ENCODE peak calls at places on chromosomes 3 and 15, in ten cellular contexts. O, Y, F, G, P, U, S, Q, N and D are unnamed samples. For H3K4me1, the result is how much of the 10 kb centered on the place peaks cover.

GRCh38 chr3:155282416-155283091 is 10.9 kb downstream of the STRIT1 start:
- DNase-seq in O (no peak), Y (no peak), F (no peak), G (no peak), P (no peak), U (peak), S (no peak), Q (no peak), N (peak), D (no peak)

GRCh38 chr3:157088506-157089454 is 71.2 kb downstream of the CCNL1 start:
- DNase-seq in O (peak), Y (peak), F (peak), G (peak), P (peak), U (peak), S (peak), Q (peak), N (peak), D (peak)

GRCh38 chr3:72907131-72907697 is 19.4 kb downstream of the GXYLT2 start:
- DNase-seq in O (no peak), Y (no peak), F (no peak), G (no peak), P (no peak), U (no peak), S (no peak), Q (peak), N (no peak), D (no peak)

GRCh38 chr3:128846501-128846900 is 32.9 kb upstream of the ACAD9 start:
- DNase-seq in O (no peak), Y (no peak), F (no peak), G (peak), P (no peak), U (no peak), S (no peak), Q (no peak), N (no peak), D (no peak)

GRCh38 chr3:118801899-118802298 is 232.7 kb downstream of the IGSF11 start:
- DNase-seq in O (no peak), Y (no peak), F (no peak), G (no peak), P (peak), U (no peak), S (no peak), Q (no peak), N (no peak), D (no peak)

GRCh38 chr3:159839561-159840379 is 148.9 kb upstream of the IL12A start:
- DNase-seq in O (no peak), Y (no peak), F (no peak), G (peak), P (no peak), U (no peak), S (no peak), Q (no peak), N (no peak), D (no peak)

GRCh38 chr3:88433572-88433971 is 283.8 kb downstream of the C3orf38 start:
- DNase-seq in O (no peak), Y (no peak), F (peak), G (no peak), P (no peak), U (no peak), S (no peak), Q (no peak), N (no peak), D (no peak)

GRCh38 chr15:100472015-100472414 is 56.7 kb downstream of the CERS3 start:
- DNase-seq in O (no peak), Y (no peak), F (no peak), G (no peak), P (no peak), U (no peak), S (no peak), Q (no peak), N (no peak), D (no peak)

GRCh38 chr3:107705046-107705445 is 182.3 kb downstream of the BBX start:
- DNase-seq in O (no peak), Y (no peak), F (no peak), G (no peak), P (no peak), U (no peak), S (no peak), Q (no peak), N (no peak), D (no peak)

GRCh38 chr15:56552668-56553067 is 87.7 kb upstream of the MNS1 start:
- DNase-seq in O (no peak), Y (no peak), F (no peak), G (no peak), P (no peak), U (no peak), S (no peak), Q (no peak), N (no peak), D (no peak)

DNA sequence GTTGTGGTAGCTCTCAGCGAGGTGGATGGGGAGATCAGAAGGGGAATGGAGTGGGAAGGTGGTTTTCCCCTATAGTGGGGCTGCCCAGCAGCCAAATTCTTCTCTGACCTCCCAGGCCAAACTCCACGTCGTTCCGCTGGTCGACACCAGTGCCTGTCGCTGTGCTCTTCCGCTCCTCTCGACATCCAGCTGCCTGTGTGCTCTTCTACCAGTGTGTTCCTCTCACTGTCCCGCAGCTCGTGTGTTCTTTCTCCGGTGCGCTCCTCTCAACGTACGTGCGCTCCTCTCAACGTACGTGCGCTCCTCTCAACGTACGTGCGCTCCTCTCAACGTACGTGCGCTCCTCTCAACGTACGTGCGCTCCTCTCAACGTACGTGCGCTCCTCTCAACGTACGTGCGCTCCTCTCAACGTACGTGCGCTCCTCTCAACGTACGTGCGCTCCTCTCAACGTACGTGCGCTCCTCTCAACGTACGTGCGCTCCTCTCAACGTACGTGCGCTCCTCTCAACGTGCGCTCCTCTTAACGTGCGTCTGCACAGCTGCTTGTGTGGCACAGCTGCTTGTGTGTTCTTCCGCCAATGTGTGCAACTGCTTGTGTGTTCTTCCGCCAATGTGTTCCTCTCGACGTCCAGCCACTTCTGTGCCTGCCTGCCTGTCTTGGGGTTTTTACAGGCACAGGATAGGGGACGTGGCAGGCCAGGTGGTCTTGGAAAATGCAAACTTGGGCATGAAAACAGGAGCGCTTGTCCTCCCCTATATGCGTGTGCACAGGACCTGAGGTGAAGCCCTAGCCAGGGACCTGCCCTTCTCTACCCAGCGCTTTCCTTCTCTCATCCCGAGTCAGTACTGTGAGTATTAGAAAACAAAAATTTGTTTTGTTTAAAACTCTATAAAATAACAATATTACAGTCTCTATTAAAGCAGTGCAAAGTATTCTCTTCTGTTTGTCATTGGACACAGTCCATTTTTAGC is 991.1 kb downstream of the GBE1 start:
- DNase-seq in O (no peak), Y (no peak), F (no peak), G (no peak), P (no peak), U (peak), S (no peak), Q (no peak), N (no peak), D (no peak)
- TF ChIP-seq POLR2A in O (no peak), Y (no peak), F (no peak), G (no peak), P (no peak), U (peak), S (no peak), Q (no peak), N (no peak), D (no peak)

GRCh38 chr15:78265752-78266224 is 1.4 kb downstream of the DNAJA4 start:
- DNase-seq in O (no peak), Y (no peak), F (no peak), G (no peak), P (no peak), U (no peak), S (no peak), Q (no peak), N (no peak), D (no peak)
- TF ChIP-seq POLR2AphosphoS5 in O (no peak), Y (peak), F (no peak), G (no peak), P (peak), U (no peak), S (no peak), Q (no peak), N (no peak), D (peak)

GRCh38 chr15:69217381-69217780 is 56.9 kb downstream of the GLCE start:
- DNase-seq in O (no peak), Y (no peak), F (no peak), G (no peak), P (no peak), U (no peak), S (no peak), Q (no peak), N (no peak), D (no peak)

GRCh38 chr15:69209661-69210060 is 49.2 kb downstream of the GLCE start:
- DNase-seq in O (no peak), Y (no peak), F (no peak), G (no peak), P (no peak), U (no peak), S (no peak), Q (no peak), N (no peak), D (no peak)

GRCh38 chr15:69215636-69216035 is 55.2 kb downstream of the GLCE start:
- DNase-seq in O (no peak), Y (no peak), F (no peak), G (no peak), P (no peak), U (no peak), S (no peak), Q (no peak), N (no peak), D (no peak)

GRCh38 chr15:69210574-69210973 is 50.1 kb downstream of the GLCE start:
- DNase-seq in O (no peak), Y (no peak), F (no peak), G (no peak), P (no peak), U (no peak), S (no peak), Q (no peak), N (no peak), D (no peak)

GRCh38 chr15:69213786-69214185 is 53.4 kb downstream of the GLCE start:
- DNase-seq in O (no peak), Y (no peak), F (no peak), G (no peak), P (no peak), U (no peak), S (no peak), Q (no peak), N (no peak), D (no peak)
- H3K4me1 ChIP-seq in O (under half), Y (under half), F (under half), G (under half), P (under half), U (under half), S (under half), Q (under half), N (under half), D (under half)

DNA sequence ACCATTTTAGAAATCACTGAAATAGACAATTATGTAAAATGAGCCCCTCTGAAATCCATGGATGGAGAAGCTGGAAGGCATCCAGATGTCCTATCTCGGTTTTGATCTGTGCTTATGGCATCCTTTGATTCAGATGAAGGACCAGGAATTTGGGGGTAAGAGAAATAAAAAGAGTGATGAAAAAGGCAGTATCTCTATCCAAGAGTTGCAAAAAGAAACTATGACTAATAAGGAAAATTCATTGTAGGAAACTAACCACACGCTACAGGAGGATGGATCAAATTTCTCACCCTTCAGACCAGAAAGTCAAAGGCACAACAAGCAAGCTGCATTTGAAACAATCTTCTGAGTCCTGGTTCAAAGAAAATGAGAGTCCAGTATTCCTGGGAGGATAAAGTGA is 34.8 kb downstream of the SRGAP3 start:
- DNase-seq in O (no peak), Y (no peak), F (no peak), G (no peak), P (no peak), U (no peak), S (no peak), Q (no peak), N (no peak), D (no peak)
- TF ChIP-seq POLR2A in O (no peak), Y (no peak), F (no peak), G (no peak), P (no peak), U (no peak), S (no peak), Q (no peak), N (no peak), D (no peak)

DNA sequence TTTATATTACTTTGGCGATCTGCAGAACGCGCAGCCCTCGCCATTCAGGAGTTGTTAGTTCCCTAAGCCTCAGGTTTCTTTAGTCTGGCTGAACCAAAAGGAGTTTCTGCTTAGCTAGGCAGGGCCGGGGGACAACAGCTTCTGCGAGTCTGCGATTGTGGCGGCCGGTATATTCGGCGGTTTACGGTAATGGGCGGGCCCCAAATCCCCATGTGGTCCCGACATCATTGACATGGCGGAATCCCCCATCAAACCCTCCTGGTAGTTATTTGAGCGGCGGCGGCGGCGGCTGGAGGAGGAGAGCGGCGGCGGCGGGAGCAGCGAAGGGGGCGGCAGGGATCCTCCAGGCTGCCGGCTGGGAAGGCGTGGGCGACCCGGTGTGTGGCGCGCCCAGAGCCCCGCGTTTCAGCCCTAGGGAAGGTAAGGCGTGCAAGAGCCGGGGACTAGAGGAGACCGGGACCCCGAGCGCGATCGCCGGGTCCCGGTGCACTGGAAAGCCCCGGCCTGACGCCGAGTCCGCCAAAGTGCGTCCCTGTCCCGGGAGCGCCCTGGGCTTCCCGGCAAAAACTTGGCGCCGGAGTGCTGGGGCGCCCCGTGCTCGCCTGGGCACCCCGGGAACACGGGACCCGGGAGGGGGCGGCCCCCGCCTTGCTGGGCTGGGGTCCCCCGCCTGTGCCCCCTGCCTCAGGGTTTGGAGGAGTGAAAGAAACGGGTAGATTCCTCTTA is at the start of gene FNDC3B:
- DNase-seq in O (peak), Y (peak), F (peak), G (peak), P (peak), U (peak), S (peak), Q (peak), N (peak), D (peak)
- TF ChIP-seq POLR2AphosphoS5 in O (peak), Y (peak), F (peak), G (peak), P (peak), U (peak), S (peak), Q (peak), N (peak), D (peak)

DNA sequence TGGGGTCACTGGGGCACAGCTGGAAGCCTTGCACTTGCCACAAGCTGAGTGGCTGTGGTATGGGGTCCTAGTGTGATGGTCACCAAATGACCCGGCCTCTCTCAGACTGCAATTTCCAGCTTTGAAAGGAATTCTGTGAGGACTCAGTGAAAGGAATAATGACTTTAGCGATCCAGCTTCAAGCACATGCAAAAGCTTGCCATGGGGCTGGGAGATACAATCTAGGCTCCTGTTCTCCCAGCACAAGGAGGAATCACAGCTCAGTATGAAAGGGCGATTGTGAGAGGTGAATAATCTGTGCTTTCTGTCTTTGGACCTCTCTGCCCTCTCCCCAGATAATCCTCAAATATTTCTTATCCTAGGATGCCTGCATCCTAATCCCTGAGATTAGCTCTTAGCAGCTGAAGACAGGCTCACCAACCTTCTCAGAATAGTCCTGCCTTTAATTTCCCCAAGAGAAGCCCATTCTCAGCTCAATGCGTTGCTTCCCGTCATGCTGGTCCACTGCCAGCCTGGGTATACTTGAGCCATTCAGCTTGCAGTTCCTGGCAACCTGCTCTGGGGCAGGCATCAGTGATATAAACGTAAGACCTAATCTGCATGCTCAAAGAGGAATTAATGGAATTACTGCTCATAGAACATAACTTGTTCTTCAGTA is 15.0 kb downstream of the TLNRD1 start:
- DNase-seq in O (no peak), Y (no peak), F (no peak), G (no peak), P (no peak), U (no peak), S (no peak), Q (no peak), N (no peak), D (no peak)
- H3K4me1 ChIP-seq in O (under half), Y (under half), F (under half), G (under half), P (under half), U (under half), S (under half), Q (under half), N (under half), D (under half)